ENCODE peak calls at places on chromosomes 1 and 21, in five cellular contexts. One of them, this sample, is unnamed.

GRCh38 chr1:42479621-42480020 is 16.5 kb downstream of the CCDC30 start:
- DNase-seq in omental fat pad: no peak
- DNase-seq in thoracic aorta: no peak
- DNase-seq in neural progenitor cell: peak
- DNase-seq in coronary artery: no peak
- DNase-seq in this sample: no peak

GRCh38 chr1:245500546-245500945 is 345.8 kb downstream of the KIF26B start:
- DNase-seq in neural progenitor cell: no peak
- DNase-seq in thoracic aorta: no peak
- DNase-seq in omental fat pad: no peak
- DNase-seq in coronary artery: no peak
- DNase-seq in this sample: no peak

GRCh38 chr1:151716771-151717631 is at the start of gene CELF3:
- DNase-seq in coronary artery: no peak
- DNase-seq in thoracic aorta: no peak
- DNase-seq in neural progenitor cell: peak
- DNase-seq in omental fat pad: no peak
- DNase-seq in this sample: peak

GRCh38 chr1:20528221-20528620 is 20.3 kb upstream of the MUL1 start:
- DNase-seq in omental fat pad: no peak
- DNase-seq in neural progenitor cell: no peak
- DNase-seq in coronary artery: no peak
- DNase-seq in thoracic aorta: no peak
- DNase-seq in this sample: no peak

GRCh38 chr1:44811234-44811633 is 2.9 kb downstream of the BTBD19 start:
- DNase-seq in thoracic aorta: no peak
- DNase-seq in neural progenitor cell: peak
- DNase-seq in omental fat pad: no peak
- DNase-seq in coronary artery: peak
- DNase-seq in this sample: no peak

GRCh38 chr1:167737169-167737568 is 15.4 kb downstream of the MPZL1 start:
- DNase-seq in omental fat pad: no peak
- DNase-seq in neural progenitor cell: no peak
- DNase-seq in thoracic aorta: no peak
- DNase-seq in coronary artery: no peak
- DNase-seq in this sample: no peak

GRCh38 chr1:160371691-160372208 is 4.9 kb downstream of the NHLH1 start:
- DNase-seq in coronary artery: no peak
- DNase-seq in thoracic aorta: no peak
- DNase-seq in omental fat pad: no peak
- DNase-seq in neural progenitor cell: no peak
- DNase-seq in this sample: no peak

GRCh38 chr1:106568161-106568560 is 488.3 kb upstream of the PRMT6 start:
- DNase-seq in neural progenitor cell: no peak
- DNase-seq in omental fat pad: no peak
- DNase-seq in thoracic aorta: no peak
- DNase-seq in coronary artery: no peak
- DNase-seq in this sample: no peak

GRCh38 chr1:28193701-28194161 is 17.2 kb upstream of the PTAFR start:
- DNase-seq in thoracic aorta: no peak
- DNase-seq in omental fat pad: no peak
- DNase-seq in coronary artery: no peak
- DNase-seq in neural progenitor cell: no peak
- DNase-seq in this sample: no peak

GRCh38 chr1:225945564-225945963 is 4.5 kb upstream of the LEFTY2 start:
- DNase-seq in thoracic aorta: no peak
- DNase-seq in coronary artery: no peak
- DNase-seq in neural progenitor cell: peak
- DNase-seq in omental fat pad: no peak
- DNase-seq in this sample: no peak

GRCh38 chr1:201396859-201397464 is 2.2 kb downstream of the LAD1 start:
- DNase-seq in omental fat pad: no peak
- DNase-seq in coronary artery: no peak
- DNase-seq in neural progenitor cell: no peak
- DNase-seq in thoracic aorta: no peak
- DNase-seq in this sample: no peak

GRCh38 chr1:42777860-42778259 is 6.9 kb upstream of the TMEM269 start:
- DNase-seq in omental fat pad: no peak
- DNase-seq in neural progenitor cell: peak
- DNase-seq in thoracic aorta: no peak
- DNase-seq in coronary artery: no peak
- DNase-seq in this sample: peak

GRCh38 chr21:38350681-38351080 is 93.9 kb downstream of the KCNJ15 start:
- DNase-seq in thoracic aorta: no peak
- DNase-seq in omental fat pad: no peak
- DNase-seq in coronary artery: no peak
- DNase-seq in neural progenitor cell: no peak
- DNase-seq in this sample: no peak

GRCh38 chr1:11749203-11749689 is 12.7 kb upstream of the C1orf167 start:
- DNase-seq in coronary artery: no peak
- DNase-seq in neural progenitor cell: peak
- DNase-seq in thoracic aorta: no peak
- DNase-seq in omental fat pad: no peak
- DNase-seq in this sample: peak

GRCh38 chr1:243454328-243454997 is 198.6 kb downstream of the SDCCAG8 start:
- DNase-seq in coronary artery: no peak
- DNase-seq in neural progenitor cell: no peak
- DNase-seq in omental fat pad: no peak
- DNase-seq in thoracic aorta: no peak
- DNase-seq in this sample: no peak

GRCh38 chr1:94092210-94092613 is 28.7 kb downstream of the ABCA4 start:
- DNase-seq in thoracic aorta: no peak
- DNase-seq in coronary artery: no peak
- DNase-seq in neural progenitor cell: no peak
- DNase-seq in omental fat pad: no peak
- DNase-seq in this sample: no peak

GRCh38 chr1:147545133-147545532 is 3.8 kb downstream of the BCL9 start:
- DNase-seq in neural progenitor cell: peak
- DNase-seq in coronary artery: no peak
- DNase-seq in omental fat pad: peak
- DNase-seq in thoracic aorta: no peak
- DNase-seq in this sample: no peak

GRCh38 chr1:16183157-16183556 is 27.3 kb upstream of the EPHA2 start:
- DNase-seq in coronary artery: no peak
- DNase-seq in thoracic aorta: no peak
- DNase-seq in neural progenitor cell: no peak
- DNase-seq in omental fat pad: no peak
- DNase-seq in this sample: no peak

GRCh38 chr1:25642710-25643109 is 26.1 kb downstream of the MAN1C1 start:
- DNase-seq in neural progenitor cell: no peak
- DNase-seq in coronary artery: no peak
- DNase-seq in thoracic aorta: no peak
- DNase-seq in omental fat pad: no peak
- DNase-seq in this sample: peak

DNA sequence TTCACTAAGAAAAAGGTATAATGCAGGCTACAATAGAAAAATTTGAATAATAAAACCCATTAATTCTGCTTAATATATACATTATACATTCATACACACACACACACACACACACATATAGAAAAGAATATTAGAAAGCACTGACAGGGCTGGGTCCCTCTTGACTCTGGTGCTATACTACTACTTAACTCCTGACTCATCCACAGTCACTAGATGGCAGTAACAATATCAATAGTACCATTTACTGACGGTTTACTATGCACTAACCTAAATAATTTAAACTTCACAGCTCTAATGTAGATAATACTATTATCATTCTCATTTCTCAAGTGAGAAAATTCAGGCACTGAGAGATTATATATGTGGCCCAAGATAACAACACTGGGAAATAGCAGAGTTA is 87.5 kb downstream of the COP1 start:
- DNase-seq in thoracic aorta: no peak
- DNase-seq in omental fat pad: no peak
- DNase-seq in coronary artery: no peak
- DNase-seq in neural progenitor cell: no peak
- DNase-seq in this sample: no peak
- TF ChIP-seq CTCF in thoracic aorta: no peak
- TF ChIP-seq CTCF in omental fat pad: no peak
- TF ChIP-seq CTCF in coronary artery: no peak
- TF ChIP-seq CTCF in neural progenitor cell: peak
- TF ChIP-seq CTCF in this sample: peak

GRCh38 chr21:45356251-45356650 is 48.7 kb upstream of the COL18A1 start:
- DNase-seq in coronary artery: no peak
- DNase-seq in omental fat pad: no peak
- DNase-seq in thoracic aorta: no peak
- DNase-seq in neural progenitor cell: no peak
- DNase-seq in this sample: no peak
- TF ChIP-seq CTCF in coronary artery: no peak
- TF ChIP-seq CTCF in omental fat pad: no peak
- TF ChIP-seq CTCF in thoracic aorta: no peak
- TF ChIP-seq CTCF in neural progenitor cell: peak
- TF ChIP-seq CTCF in this sample: no peak

GRCh38 chr1:89620664-89621063 is 12.3 kb upstream of the LRRC8C start:
- DNase-seq in coronary artery: no peak
- DNase-seq in thoracic aorta: no peak
- DNase-seq in neural progenitor cell: no peak
- DNase-seq in omental fat pad: no peak
- DNase-seq in this sample: no peak

GRCh38 chr1:89616844-89617627 is 15.9 kb upstream of the LRRC8C start:
- DNase-seq in neural progenitor cell: no peak
- DNase-seq in thoracic aorta: no peak
- DNase-seq in coronary artery: no peak
- DNase-seq in omental fat pad: no peak
- DNase-seq in this sample: no peak

GRCh38 chr1:89611721-89612120 is 21.2 kb upstream of the LRRC8C start:
- DNase-seq in coronary artery: no peak
- DNase-seq in thoracic aorta: no peak
- DNase-seq in neural progenitor cell: no peak
- DNase-seq in omental fat pad: no peak
- DNase-seq in this sample: peak

GRCh38 chr1:89613928-89614327 is 19.0 kb upstream of the LRRC8C start:
- DNase-seq in neural progenitor cell: no peak
- DNase-seq in thoracic aorta: no peak
- DNase-seq in omental fat pad: no peak
- DNase-seq in coronary artery: no peak
- DNase-seq in this sample: no peak

GRCh38 chr1:89615676-89616598 is 17.0 kb upstream of the LRRC8C start:
- DNase-seq in neural progenitor cell: no peak
- DNase-seq in coronary artery: no peak
- DNase-seq in omental fat pad: no peak
- DNase-seq in thoracic aorta: no peak
- DNase-seq in this sample: no peak
- TF ChIP-seq CTCF in neural progenitor cell: peak
- TF ChIP-seq CTCF in coronary artery: no peak
- TF ChIP-seq CTCF in omental fat pad: no peak
- TF ChIP-seq CTCF in thoracic aorta: peak
- TF ChIP-seq CTCF in this sample: peak

GRCh38 chr21:33266050-33266783 is at the start of gene IL10RB:
- DNase-seq in omental fat pad: peak
- DNase-seq in thoracic aorta: peak
- DNase-seq in neural progenitor cell: peak
- DNase-seq in coronary artery: no peak
- DNase-seq in this sample: peak

GRCh38 chr21:33267250-33267649 is 1.1 kb downstream of the IL10RB start:
- DNase-seq in neural progenitor cell: no peak
- DNase-seq in coronary artery: no peak
- DNase-seq in thoracic aorta: no peak
- DNase-seq in omental fat pad: no peak
- DNase-seq in this sample: no peak

GRCh38 chr21:33264561-33264960 is 1.6 kb upstream of the IL10RB start:
- DNase-seq in neural progenitor cell: no peak
- DNase-seq in thoracic aorta: no peak
- DNase-seq in omental fat pad: no peak
- DNase-seq in coronary artery: no peak
- DNase-seq in this sample: no peak

GRCh38 chr21:33266784-33267135 is 593 bp downstream of the IL10RB start:
- DNase-seq in coronary artery: no peak
- DNase-seq in thoracic aorta: no peak
- DNase-seq in neural progenitor cell: no peak
- DNase-seq in omental fat pad: no peak
- DNase-seq in this sample: peak

GRCh38 chr21:33265664-33266049 is 510 bp upstream of the IL10RB start:
- DNase-seq in thoracic aorta: no peak
- DNase-seq in omental fat pad: no peak
- DNase-seq in coronary artery: no peak
- DNase-seq in neural progenitor cell: peak
- DNase-seq in this sample: peak
- TF ChIP-seq CTCF in thoracic aorta: no peak
- TF ChIP-seq CTCF in omental fat pad: no peak
- TF ChIP-seq CTCF in coronary artery: no peak
- TF ChIP-seq CTCF in neural progenitor cell: no peak
- TF ChIP-seq CTCF in this sample: no peak